ENCODE peak calls at places on chromosomes 13 and 19, in ten cellular contexts. X is aorta; D is A673; S is PC-3; N is CD4-positive, alpha-beta memory T cell; E is effector memory CD4-positive, alpha-beta T cell; P is GM23248; A is neuronal stem cell; F is uterus; J is fibroblast of lung. K is an unnamed sample. For H3K4me1 and H3K9me3, the result is how much of the 10 kb centered on the place peaks cover.

GRCh38 chr19:46609511-46610412 is 8.6 kb downstream of the CALM3 start:
- DNase-seq in D (no peak), S (no peak), X (peak), F (no peak), J (no peak), A (no peak), N (no peak), E (no peak), P (no peak), K (no peak)

GRCh38 chr19:33373701-33374405 is at the start of gene CEBPG:
- DNase-seq in X (peak), D (peak), J (peak), F (peak), P (peak), A (peak), E (peak), N (no peak), S (peak), K (peak)

GRCh38 chr13:50124536-50125305 is 109.5 kb downstream of the KCNRG start:
- DNase-seq in N (peak), A (peak), P (peak), J (peak), F (peak), X (no peak), D (peak), E (peak), S (peak), K (peak)

GRCh38 chr13:102707465-102707864 is 12.6 kb upstream of the METTL21C start:
- DNase-seq in E (no peak), D (peak), A (no peak), F (no peak), P (peak), X (no peak), N (no peak), S (peak), J (peak), K (peak)

GRCh38 chr13:74290324-74290773 is 156.1 kb upstream of the KLF12 start:
- DNase-seq in A (peak), S (peak), E (peak), D (peak), F (peak), P (peak), J (peak), N (peak), X (no peak), K (peak)

GRCh38 chr13:93529961-93530360 is 303.4 kb downstream of the GPC6 start:
- DNase-seq in E (no peak), D (no peak), F (no peak), A (no peak), S (no peak), N (no peak), P (peak), J (no peak), X (no peak), K (no peak)

GRCh38 chr19:54481326-54481930 is 8.3 kb upstream of the CDC42EP5 start:
- DNase-seq in D (peak), X (peak), E (no peak), N (peak), A (peak), S (peak), P (peak), J (no peak), F (no peak), K (peak)

GRCh38 chr19:35313614-35314013 is 15.4 kb upstream of the CD22 start:
- DNase-seq in F (no peak), X (no peak), N (no peak), D (no peak), A (no peak), E (no peak), S (peak), P (peak), J (no peak), K (no peak)

GRCh38 chr13:38577048-38577447 is 109.8 kb upstream of the FREM2 start:
- DNase-seq in A (no peak), S (no peak), D (peak), P (peak), N (no peak), X (no peak), E (no peak), F (no peak), J (peak), K (no peak)

GRCh38 chr19:41106177-41106576 is 8.1 kb upstream of the CYP2F1 start:
- DNase-seq in E (no peak), J (no peak), P (no peak), A (no peak), D (no peak), F (no peak), X (no peak), N (no peak), S (no peak), K (no peak)

GRCh38 chr13:98983182-98983581 is 5.3 kb upstream of the DOCK9 start:
- DNase-seq in A (no peak), E (no peak), F (no peak), S (no peak), J (no peak), N (no peak), X (no peak), D (no peak), P (no peak), K (no peak)

GRCh38 chr13:45784755-45785675 is 66.5 kb downstream of the SIAH3 start:
- DNase-seq in X (no peak), D (no peak), P (no peak), A (no peak), J (no peak), F (no peak), E (no peak), S (no peak), N (no peak), K (no peak)

GRCh38 chr13:106753241-106753640 is 185.3 kb upstream of the ARGLU1 start:
- DNase-seq in A (no peak), F (peak), J (no peak), S (no peak), X (no peak), E (no peak), N (no peak), P (no peak), D (no peak), K (no peak)

GRCh38 chr19:46537136-46538097 is 41.8 kb upstream of the PNMA8B start:
- DNase-seq in D (peak), P (peak), X (peak), E (peak), A (no peak), F (no peak), J (peak), N (peak), S (peak), K (peak)

GRCh38 chr13:82678052-82678451 is 1204.2 kb downstream of the SLITRK1 start:
- DNase-seq in F (no peak), E (no peak), X (no peak), N (no peak), P (no peak), S (no peak), D (no peak), J (no peak), A (no peak), K (no peak)

GRCh38 chr19:34479396-34479795 is 2.2 kb upstream of the WTIP start:
- DNase-seq in A (no peak), P (no peak), F (no peak), X (no peak), S (no peak), J (no peak), N (no peak), D (no peak), E (no peak), K (no peak)

GRCh38 chr13:101579291-101579802 is 126.9 kb downstream of the ITGBL1 start:
- DNase-seq in E (no peak), J (peak), X (no peak), N (no peak), A (no peak), P (peak), S (peak), F (no peak), D (peak), K (no peak)

GRCh38 chr13:23899555-23899954 is 2.3 kb upstream of the C1QTNF9B start:
- DNase-seq in F (peak), P (peak), N (peak), J (peak), S (peak), D (peak), E (peak), A (no peak), X (no peak), K (peak)

GRCh38 chr13:112234131-112234875 is 141.9 kb upstream of the SPACA7 start:
- DNase-seq in F (no peak), X (peak), A (no peak), D (no peak), P (no peak), J (no peak), N (no peak), S (no peak), E (no peak), K (no peak)

GRCh38 chr19:31378404-31378803 is 29.2 kb upstream of the TSHZ3 start:
- DNase-seq in A (no peak), N (no peak), J (peak), S (peak), F (peak), X (no peak), E (no peak), P (peak), D (no peak), K (no peak)

GRCh38 chr13:41501281-41501680 is 43.9 kb downstream of the RGCC start:
- DNase-seq in J (no peak), D (no peak), A (no peak), S (no peak), E (no peak), N (no peak), P (no peak), F (no peak), X (no peak), K (no peak)

GRCh38 chr13:41505209-41505835 is 48.0 kb downstream of the RGCC start:
- DNase-seq in E (no peak), A (no peak), D (no peak), J (peak), X (no peak), F (no peak), N (no peak), P (peak), S (peak), K (no peak)

GRCh38 chr13:41502021-41502420 is 44.7 kb downstream of the RGCC start:
- DNase-seq in F (no peak), P (no peak), N (no peak), S (no peak), J (no peak), A (no peak), D (no peak), E (no peak), X (no peak), K (no peak)

GRCh38 chr13:41502676-41503075 is 45.3 kb downstream of the RGCC start:
- DNase-seq in E (peak), X (no peak), N (peak), F (no peak), J (no peak), S (no peak), P (no peak), D (no peak), A (no peak), K (no peak)

GRCh38 chr13:41503386-41503785 is 46.0 kb downstream of the RGCC start:
- DNase-seq in X (no peak), S (no peak), F (no peak), N (no peak), P (no peak), A (no peak), E (no peak), D (no peak), J (no peak), K (no peak)
- H3K4me3 ChIP-seq in X (no peak), S (no peak), F (no peak), N (no peak), P (no peak), A (no peak), E (no peak), D (no peak), J (no peak), K (no peak)

DNA sequence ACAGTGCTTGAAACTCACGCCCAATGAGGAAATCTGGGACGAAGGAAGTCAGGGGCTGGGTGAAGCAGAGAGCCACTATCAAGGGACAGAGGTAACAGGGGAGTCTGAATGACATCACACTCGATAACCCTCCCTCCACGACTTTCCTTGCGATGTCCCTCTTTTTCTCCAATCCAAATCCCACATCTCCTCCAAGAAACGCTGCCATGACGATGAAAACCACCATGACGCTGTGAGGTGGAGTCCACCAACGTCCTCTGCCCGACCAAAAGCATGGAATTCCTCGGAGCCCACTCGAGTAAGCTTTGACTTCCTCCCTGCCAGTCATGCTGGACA is 967 bp downstream of the REXO1 start:
- DNase-seq in J (peak), F (no peak), X (no peak), N (no peak), E (no peak), P (no peak), D (no peak), S (no peak), A (no peak), K (no peak)
- H3K4me1 ChIP-seq in J (under half), F (under half), X (under half), N (half or more), E (under half), P (under half), D (under half), S (under half), A (under half), K (under half)

DNA sequence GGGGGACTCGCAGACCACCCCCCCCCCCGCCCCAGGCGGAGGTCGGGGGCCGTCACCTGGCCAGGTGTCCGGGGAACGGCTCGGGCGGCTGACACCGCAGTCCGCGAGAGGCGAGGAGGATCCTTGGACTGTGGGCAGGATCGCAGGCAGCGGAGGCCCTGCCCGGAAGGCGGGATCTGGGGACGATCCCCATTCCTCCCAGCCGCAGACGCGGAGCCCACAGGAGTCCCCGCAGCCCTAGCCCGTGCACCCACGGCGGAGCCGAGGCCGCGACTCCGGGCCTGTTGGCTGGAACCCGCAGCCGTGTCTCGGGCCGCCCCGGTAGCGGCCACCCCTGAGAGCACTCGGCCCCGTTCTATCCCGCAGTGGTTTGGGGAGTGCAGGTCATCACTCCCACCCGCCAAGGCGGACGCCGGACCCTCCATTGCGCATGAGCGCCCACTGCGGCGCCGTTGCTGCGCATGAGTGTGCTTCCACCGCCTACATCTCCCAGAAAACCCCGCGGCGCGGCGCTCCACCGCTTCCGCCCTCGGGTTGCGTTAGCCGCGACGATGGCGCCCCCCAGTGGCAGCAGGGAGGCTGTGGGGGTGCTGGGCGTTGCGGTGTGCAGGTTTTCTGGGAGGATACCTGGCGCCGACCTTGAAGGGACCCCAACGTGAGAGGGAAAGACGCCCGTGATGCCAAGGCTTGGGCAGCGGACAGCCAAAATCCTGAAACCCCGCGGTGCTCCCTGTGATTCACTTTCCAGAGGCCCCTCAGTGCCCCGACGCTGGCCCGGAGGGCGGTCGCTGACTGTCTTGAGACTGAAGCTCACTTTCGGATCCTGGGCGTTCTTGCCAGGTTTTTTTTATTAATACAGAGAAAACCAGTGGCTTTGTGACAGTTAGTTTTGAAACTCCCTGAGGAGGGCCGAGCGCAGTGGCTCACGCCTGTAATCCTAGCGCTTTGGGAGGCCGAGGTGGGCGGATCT is 4.4 kb upstream of the ZNF329 start:
- DNase-seq in X (peak), S (peak), D (peak), F (peak), E (peak), N (peak), J (peak), A (peak), P (peak), K (peak)
- H3K9me3 ChIP-seq in X (under half), S (under half), D (under half), F (under half), E (under half), N (under half), J (under half), A (under half), P (under half), K (under half)

GRCh38 chr19:39030854-39031367 is 1.4 kb downstream of the FBXO27 start:
- DNase-seq in D (no peak), P (no peak), F (no peak), J (no peak), X (no peak), E (no peak), A (peak), N (no peak), S (no peak), K (no peak)
- H3K4me3 ChIP-seq in D (peak), P (peak), F (peak), J (peak), X (no peak), E (peak), A (peak), N (peak), S (peak), K (peak)

DNA sequence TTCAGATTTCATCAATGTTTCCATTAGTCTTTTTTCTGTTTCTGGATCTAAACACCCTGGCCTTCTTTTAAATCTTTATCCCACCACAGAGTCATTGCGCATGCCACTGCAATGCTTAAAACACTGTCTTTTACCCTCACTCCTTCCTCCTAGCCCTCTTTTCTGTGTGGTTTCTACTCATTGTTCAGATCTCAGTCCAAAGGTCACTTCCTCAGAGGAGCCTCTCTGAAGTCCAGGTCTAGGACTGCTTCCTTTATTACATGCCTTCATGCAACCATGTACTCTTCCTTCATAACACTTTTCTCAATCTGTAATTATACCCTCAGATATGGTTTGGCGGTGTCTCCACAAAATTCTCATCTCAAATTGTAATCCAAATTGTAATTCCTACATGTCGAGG is 809.1 kb downstream of the DIAPH3 start:
- DNase-seq in E (no peak), J (no peak), P (no peak), D (no peak), S (no peak), F (no peak), N (no peak), X (no peak), A (no peak), K (no peak)
- H3K4me1 ChIP-seq in E (under half), J (under half), P (under half), D (under half), S (under half), F (under half), N (under half), X (under half), A (under half), K (under half)

DNA sequence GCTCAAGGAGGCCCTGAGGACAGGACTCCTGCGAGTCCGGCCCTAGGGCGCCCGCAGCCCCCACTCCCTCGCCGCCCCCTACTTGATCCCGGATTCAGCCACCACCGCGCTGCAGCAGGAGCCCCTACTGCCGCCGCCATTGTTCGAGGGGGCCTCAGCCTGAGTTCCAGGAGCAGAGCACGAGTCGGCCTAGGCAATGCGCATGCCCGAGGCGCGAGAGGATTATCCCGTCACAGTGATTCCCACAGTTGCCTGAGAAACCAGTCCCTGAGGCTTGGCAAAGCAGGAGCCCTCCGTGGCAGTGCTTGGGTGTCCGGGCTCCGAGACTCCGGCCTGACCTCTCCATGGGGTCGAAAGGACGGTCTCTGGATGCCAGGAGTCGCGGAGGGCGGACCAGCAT is 68.4 kb upstream of the ZNF420 start:
- DNase-seq in D (no peak), S (no peak), A (no peak), X (no peak), E (no peak), J (no peak), N (no peak), F (no peak), P (no peak), K (no peak)
- H3K9me3 ChIP-seq in D (under half), S (under half), A (half or more), X (under half), E (under half), J (under half), N (under half), F (under half), P (under half), K (under half)

GRCh38 chr19:2877398-2878331 is 10.5 kb downstream of the ZNF556 start:
- DNase-seq in X (no peak), N (no peak), A (no peak), J (no peak), S (no peak), F (no peak), E (no peak), P (no peak), D (no peak), K (no peak)
- H3K4me3 ChIP-seq in X (no peak), N (no peak), A (no peak), J (no peak), S (no peak), F (no peak), E (no peak), P (no peak), D (no peak), K (no peak)

GRCh38 chr19:56126983-56127780 is 6.1 kb upstream of the ZNF787 start:
- DNase-seq in F (no peak), S (no peak), N (no peak), J (no peak), P (no peak), D (no peak), X (no peak), E (no peak), A (no peak), K (no peak)
- H3K4me1 ChIP-seq in F (under half), S (under half), N (under half), J (under half), P (under half), D (under half), X (under half), E (under half), A (under half), K (under half)

K was measured in HAP-1.